ENCODE peak calls at places on chromosomes 3 and 15, in five cellular contexts. L is NCI-H187 treated with DMSO at 0.1 percent for 48 hours; Q is activated naive CD8-positive, alpha-beta T cell treated with anti-CD3 and anti-CD28 coated beads, Interleukin-2, amount 10 ng/mL, durations not matched to agents 7 days and 5 days; K is iris pigment epithelial cell; X is left lung. D is an unnamed sample.

GRCh38 chr15:77584691-77585090 is 48.0 kb downstream of the LINGO1 start:
- DNase-seq in L (no peak), Q (no peak), K (no peak), X (no peak), D (no peak)

GRCh38 chr3:46868301-46868700 is 5.1 kb upstream of the MYL3 start:
- DNase-seq in L (no peak), Q (no peak), K (no peak), X (no peak), D (no peak)

GRCh38 chr15:33656090-33656670 is 312.1 kb upstream of the CHRM5 start:
- DNase-seq in L (no peak), Q (no peak), K (no peak), X (no peak), D (no peak)

GRCh38 chr3:170726976-170727661 is 141.2 kb upstream of the SLC7A14 start:
- DNase-seq in L (no peak), Q (no peak), K (peak; percentile 95), X (no peak), D (no peak)

GRCh38 chr3:16386536-16386935 is 121.5 kb downstream of the OXNAD1 start:
- DNase-seq in L (no peak), Q (no peak), K (no peak), X (no peak), D (no peak)

GRCh38 chr3:96779810-96780209 is 34.6 kb upstream of the EPHA6 start:
- DNase-seq in L (no peak), Q (no peak), K (no peak), X (no peak), D (no peak)

GRCh38 chr3:144178607-144179006 is 207.0 kb downstream of the DIPK2A start:
- DNase-seq in L (no peak), Q (no peak), K (no peak), X (no peak), D (no peak)

GRCh38 chr3:53254810-53255359 is 937 bp downstream of the TKT start:
- DNase-seq in L (no peak), Q (peak; percentile 71), K (peak; percentile 66), X (peak; percentile 82), D (peak; percentile 23)

GRCh38 chr3:114005406-114005987 is 50.8 kb downstream of the CCDC191 start:
- DNase-seq in L (no peak), Q (no peak), K (no peak), X (no peak), D (no peak)

GRCh38 chr15:43794269-43795037 is 2.3 kb downstream of the SERF2 start:
- DNase-seq in L (no peak), Q (no peak), K (peak; percentile 83), X (no peak), D (no peak)

GRCh38 chr3:134482622-134483021 is 3.2 kb downstream of the ANAPC13 start:
- DNase-seq in L (no peak), Q (no peak), K (no peak), X (no peak), D (no peak)

GRCh38 chr15:41727143-41727542 is 47.1 kb upstream of the MAPKBP1 start:
- DNase-seq in L (no peak), Q (no peak), K (peak; percentile 62), X (no peak), D (no peak)

GRCh38 chr15:72227192-72227586 is 3.8 kb downstream of the PKM start:
- DNase-seq in L (no peak), Q (no peak), K (peak; percentile 91), X (no peak), D (no peak)

GRCh38 chr15:70140543-70141375 is 43.0 kb upstream of the TLE3 start:
- DNase-seq in L (no peak), Q (no peak), K (peak; percentile 77), X (peak; percentile 84), D (no peak)